ENCODE peak calls at places on chromosomes 3 and 15, in seven cellular contexts. One of them, this sample, is unnamed. For H3K4me1, the result is how much of the 10 kb centered on the place peaks cover.

GRCh38 chr3:129673012-129673411 is 66.5 kb upstream of the PLXND1 start:
- DNase-seq in GM23248: no peak
- DNase-seq in pancreas: no peak
- DNase-seq in PC-3: no peak
- DNase-seq in fibroblast of lung: no peak
- DNase-seq in IMR-90: no peak
- DNase-seq in ovary: no peak
- DNase-seq in this sample: no peak

GRCh38 chr15:68113751-68114150 is 59.6 kb downstream of the PIAS1 start:
- DNase-seq in GM23248: peak
- DNase-seq in pancreas: no peak
- DNase-seq in PC-3: no peak
- DNase-seq in fibroblast of lung: no peak
- DNase-seq in IMR-90: no peak
- DNase-seq in ovary: no peak
- DNase-seq in this sample: no peak

GRCh38 chr3:192409838-192410683 is 317.3 kb downstream of the FGF12 start:
- DNase-seq in GM23248: peak
- DNase-seq in pancreas: no peak
- DNase-seq in PC-3: no peak
- DNase-seq in fibroblast of lung: peak
- DNase-seq in IMR-90: no peak
- DNase-seq in ovary: no peak
- DNase-seq in this sample: peak

GRCh38 chr15:62323353-62323752 is 158.3 kb upstream of the C2CD4B start:
- DNase-seq in GM23248: no peak
- DNase-seq in pancreas: no peak
- DNase-seq in PC-3: no peak
- DNase-seq in fibroblast of lung: no peak
- DNase-seq in IMR-90: no peak
- DNase-seq in ovary: no peak
- DNase-seq in this sample: no peak

GRCh38 chr3:96209703-96210102 is 604.7 kb upstream of the EPHA6 start:
- DNase-seq in GM23248: no peak
- DNase-seq in pancreas: no peak
- DNase-seq in PC-3: peak
- DNase-seq in fibroblast of lung: no peak
- DNase-seq in IMR-90: no peak
- DNase-seq in ovary: no peak
- DNase-seq in this sample: no peak

GRCh38 chr3:52051444-52051843 is 4.9 kb downstream of the DUSP7 start:
- DNase-seq in GM23248: no peak
- DNase-seq in pancreas: no peak
- DNase-seq in PC-3: no peak
- DNase-seq in fibroblast of lung: no peak
- DNase-seq in IMR-90: no peak
- DNase-seq in ovary: no peak
- DNase-seq in this sample: no peak

GRCh38 chr3:113498221-113499005 is 16.5 kb downstream of the SPICE1 start:
- DNase-seq in GM23248: peak
- DNase-seq in pancreas: no peak
- DNase-seq in PC-3: peak
- DNase-seq in fibroblast of lung: peak
- DNase-seq in IMR-90: peak
- DNase-seq in ovary: no peak
- DNase-seq in this sample: no peak

GRCh38 chr3:75294124-75294523 is 370.0 kb upstream of the FRG2C start:
- DNase-seq in GM23248: peak
- DNase-seq in pancreas: peak
- DNase-seq in PC-3: peak
- DNase-seq in fibroblast of lung: peak
- DNase-seq in IMR-90: peak
- DNase-seq in ovary: peak
- DNase-seq in this sample: no peak

GRCh38 chr15:40269604-40270003 is 13.3 kb downstream of the ANKRD63 start:
- DNase-seq in GM23248: no peak
- DNase-seq in pancreas: no peak
- DNase-seq in PC-3: no peak
- DNase-seq in fibroblast of lung: no peak
- DNase-seq in IMR-90: no peak
- DNase-seq in ovary: no peak
- DNase-seq in this sample: no peak

GRCh38 chr3:82132210-82133069 is 371.0 kb upstream of the GBE1 start:
- DNase-seq in GM23248: no peak
- DNase-seq in pancreas: no peak
- DNase-seq in PC-3: no peak
- DNase-seq in fibroblast of lung: no peak
- DNase-seq in IMR-90: no peak
- DNase-seq in ovary: no peak
- DNase-seq in this sample: no peak

GRCh38 chr15:52787549-52788098 is 2.5 kb downstream of the ONECUT1 start:
- DNase-seq in GM23248: no peak
- DNase-seq in pancreas: peak
- DNase-seq in PC-3: no peak
- DNase-seq in fibroblast of lung: no peak
- DNase-seq in IMR-90: no peak
- DNase-seq in ovary: no peak
- DNase-seq in this sample: no peak

GRCh38 chr15:41798607-41799487 is 24.6 kb downstream of the MAPKBP1 start:
- DNase-seq in GM23248: peak
- DNase-seq in pancreas: no peak
- DNase-seq in PC-3: peak
- DNase-seq in fibroblast of lung: no peak
- DNase-seq in IMR-90: no peak
- DNase-seq in ovary: no peak
- DNase-seq in this sample: no peak

GRCh38 chr3:123064914-123065313 is 1.9 kb upstream of the PDIA5 start:
- DNase-seq in GM23248: no peak
- DNase-seq in pancreas: no peak
- DNase-seq in PC-3: no peak
- DNase-seq in fibroblast of lung: no peak
- DNase-seq in IMR-90: no peak
- DNase-seq in ovary: no peak
- DNase-seq in this sample: no peak

GRCh38 chr3:123687286-123687685 is 102.4 kb upstream of the HACD2 start:
- DNase-seq in GM23248: peak
- DNase-seq in pancreas: no peak
- DNase-seq in PC-3: peak
- DNase-seq in fibroblast of lung: no peak
- DNase-seq in IMR-90: peak
- DNase-seq in ovary: peak
- DNase-seq in this sample: no peak

GRCh38 chr15:68224546-68225250 is 4.8 kb downstream of the CLN6 start:
- DNase-seq in GM23248: no peak
- DNase-seq in pancreas: no peak
- DNase-seq in PC-3: no peak
- DNase-seq in fibroblast of lung: no peak
- DNase-seq in IMR-90: no peak
- DNase-seq in ovary: no peak
- DNase-seq in this sample: no peak

GRCh38 chr3:98902341-98902740 is 846 bp upstream of the DCBLD2 start:
- DNase-seq in GM23248: no peak
- DNase-seq in pancreas: no peak
- DNase-seq in PC-3: no peak
- DNase-seq in fibroblast of lung: no peak
- DNase-seq in IMR-90: no peak
- DNase-seq in ovary: no peak
- DNase-seq in this sample: no peak

GRCh38 chr15:62118446-62118964 is 46.6 kb downstream of the C2CD4B start:
- DNase-seq in GM23248: peak
- DNase-seq in pancreas: no peak
- DNase-seq in PC-3: no peak
- DNase-seq in fibroblast of lung: no peak
- DNase-seq in IMR-90: peak
- DNase-seq in ovary: no peak
- DNase-seq in this sample: no peak

GRCh38 chr15:76107169-76107568 is 47.4 kb downstream of the TMEM266 start:
- DNase-seq in GM23248: peak
- DNase-seq in pancreas: no peak
- DNase-seq in PC-3: peak
- DNase-seq in fibroblast of lung: no peak
- DNase-seq in IMR-90: no peak
- DNase-seq in ovary: no peak
- DNase-seq in this sample: no peak

GRCh38 chr3:139710212-139710611 is 32.4 kb upstream of the NMNAT3 start:
- DNase-seq in GM23248: no peak
- DNase-seq in pancreas: no peak
- DNase-seq in PC-3: no peak
- DNase-seq in fibroblast of lung: no peak
- DNase-seq in IMR-90: no peak
- DNase-seq in ovary: no peak
- DNase-seq in this sample: no peak

GRCh38 chr3:53484979-53485378 is 9.4 kb upstream of the CACNA1D start:
- DNase-seq in GM23248: no peak
- DNase-seq in pancreas: no peak
- DNase-seq in PC-3: no peak
- DNase-seq in fibroblast of lung: no peak
- DNase-seq in IMR-90: no peak
- DNase-seq in ovary: no peak
- DNase-seq in this sample: no peak

GRCh38 chr3:47522082-47522987 is 8.8 kb upstream of the ELP6 start:
- DNase-seq in GM23248: peak
- DNase-seq in pancreas: peak
- DNase-seq in PC-3: peak
- DNase-seq in fibroblast of lung: peak
- DNase-seq in IMR-90: peak
- DNase-seq in ovary: peak
- DNase-seq in this sample: peak

GRCh38 chr15:53830707-53831386 is 71.4 kb upstream of the WDR72 start:
- DNase-seq in GM23248: no peak
- DNase-seq in pancreas: no peak
- DNase-seq in PC-3: no peak
- DNase-seq in fibroblast of lung: no peak
- DNase-seq in IMR-90: no peak
- DNase-seq in ovary: no peak
- DNase-seq in this sample: no peak

GRCh38 chr15:41568350-41569017 is 9.5 kb downstream of the TYRO3 start:
- DNase-seq in GM23248: no peak
- DNase-seq in pancreas: no peak
- DNase-seq in PC-3: no peak
- DNase-seq in fibroblast of lung: peak
- DNase-seq in IMR-90: peak
- DNase-seq in ovary: peak
- DNase-seq in this sample: no peak

GRCh38 chr3:14283821-14284438 is 105.3 kb downstream of the LSM3 start:
- DNase-seq in GM23248: no peak
- DNase-seq in pancreas: no peak
- DNase-seq in PC-3: no peak
- DNase-seq in fibroblast of lung: peak
- DNase-seq in IMR-90: no peak
- DNase-seq in ovary: no peak
- DNase-seq in this sample: no peak

GRCh38 chr3:64600246-64600645 is 87.6 kb downstream of the ADAMTS9 start:
- DNase-seq in GM23248: peak
- DNase-seq in pancreas: no peak
- DNase-seq in PC-3: no peak
- DNase-seq in fibroblast of lung: no peak
- DNase-seq in IMR-90: no peak
- DNase-seq in ovary: no peak
- DNase-seq in this sample: no peak

GRCh38 chr3:42655331-42655888 is 1.9 kb downstream of the ZBTB47 start:
- DNase-seq in GM23248: peak
- DNase-seq in pancreas: peak
- DNase-seq in PC-3: no peak
- DNase-seq in fibroblast of lung: peak
- DNase-seq in IMR-90: no peak
- DNase-seq in ovary: peak
- DNase-seq in this sample: no peak

GRCh38 chr3:42654331-42655201 is 1.1 kb downstream of the ZBTB47 start:
- DNase-seq in GM23248: peak
- DNase-seq in pancreas: peak
- DNase-seq in PC-3: peak
- DNase-seq in fibroblast of lung: peak
- DNase-seq in IMR-90: peak
- DNase-seq in ovary: peak
- DNase-seq in this sample: peak

GRCh38 chr3:42656680-42657610 is 3.4 kb downstream of the ZBTB47 start:
- DNase-seq in GM23248: no peak
- DNase-seq in pancreas: no peak
- DNase-seq in PC-3: no peak
- DNase-seq in fibroblast of lung: no peak
- DNase-seq in IMR-90: no peak
- DNase-seq in ovary: peak
- DNase-seq in this sample: no peak

GRCh38 chr3:42657675-42658074 is 4.2 kb downstream of the ZBTB47 start:
- DNase-seq in GM23248: no peak
- DNase-seq in pancreas: no peak
- DNase-seq in PC-3: no peak
- DNase-seq in fibroblast of lung: no peak
- DNase-seq in IMR-90: no peak
- DNase-seq in ovary: no peak
- DNase-seq in this sample: no peak

GRCh38 chr3:42655980-42656679 is 2.6 kb downstream of the ZBTB47 start:
- DNase-seq in GM23248: peak
- DNase-seq in pancreas: no peak
- DNase-seq in PC-3: peak
- DNase-seq in fibroblast of lung: peak
- DNase-seq in IMR-90: peak
- DNase-seq in ovary: peak
- DNase-seq in this sample: no peak
- H3K4me1 ChIP-seq in GM23248: under half
- H3K4me1 ChIP-seq in pancreas: under half
- H3K4me1 ChIP-seq in PC-3: under half
- H3K4me1 ChIP-seq in fibroblast of lung: under half
- H3K4me1 ChIP-seq in IMR-90: under half
- H3K4me1 ChIP-seq in ovary: under half
- H3K4me1 ChIP-seq in this sample: half or more

GRCh38 chr3:187737401-187738088 is 7.7 kb downstream of the BCL6 start:
- DNase-seq in GM23248: peak
- DNase-seq in pancreas: peak
- DNase-seq in PC-3: peak
- DNase-seq in fibroblast of lung: peak
- DNase-seq in IMR-90: peak
- DNase-seq in ovary: peak
- DNase-seq in this sample: peak
- H3K4me1 ChIP-seq in GM23248: under half
- H3K4me1 ChIP-seq in pancreas: under half
- H3K4me1 ChIP-seq in PC-3: under half
- H3K4me1 ChIP-seq in fibroblast of lung: under half
- H3K4me1 ChIP-seq in IMR-90: under half
- H3K4me1 ChIP-seq in ovary: under half
- H3K4me1 ChIP-seq in this sample: half or more

DNA sequence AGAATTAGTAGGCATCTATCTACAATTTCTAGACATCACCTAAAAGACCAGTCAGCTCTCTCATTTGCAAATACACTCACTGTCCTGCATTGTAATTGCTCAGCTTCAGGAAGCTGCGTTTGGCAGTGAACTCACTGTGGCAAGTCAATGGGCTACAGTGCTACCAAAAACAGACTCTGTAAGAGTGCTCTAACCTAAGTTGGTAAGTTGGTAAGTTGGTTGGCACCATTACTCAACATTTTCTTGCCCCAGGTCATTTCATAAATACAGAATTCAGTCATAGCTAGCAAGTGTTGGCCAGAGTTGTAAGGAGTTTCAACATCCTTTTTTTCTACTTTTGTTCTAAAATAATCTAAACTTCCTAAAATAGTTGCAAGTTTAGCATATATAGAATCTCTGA is 466.3 kb downstream of the NAALADL2 start:
- DNase-seq in GM23248: peak
- DNase-seq in pancreas: no peak
- DNase-seq in PC-3: no peak
- DNase-seq in fibroblast of lung: no peak
- DNase-seq in IMR-90: no peak
- DNase-seq in ovary: no peak
- DNase-seq in this sample: no peak
- H3K4me1 ChIP-seq in GM23248: under half
- H3K4me1 ChIP-seq in pancreas: under half
- H3K4me1 ChIP-seq in PC-3: under half
- H3K4me1 ChIP-seq in fibroblast of lung: under half
- H3K4me1 ChIP-seq in IMR-90: under half
- H3K4me1 ChIP-seq in ovary: under half
- H3K4me1 ChIP-seq in this sample: under half

GRCh38 chr3:16461463-16462245 is 51.8 kb downstream of the RFTN1 start:
- DNase-seq in GM23248: no peak
- DNase-seq in pancreas: no peak
- DNase-seq in PC-3: no peak
- DNase-seq in fibroblast of lung: no peak
- DNase-seq in IMR-90: no peak
- DNase-seq in ovary: no peak
- DNase-seq in this sample: no peak
- H3K4me1 ChIP-seq in GM23248: under half
- H3K4me1 ChIP-seq in pancreas: under half
- H3K4me1 ChIP-seq in PC-3: under half
- H3K4me1 ChIP-seq in fibroblast of lung: under half
- H3K4me1 ChIP-seq in IMR-90: under half
- H3K4me1 ChIP-seq in ovary: under half
- H3K4me1 ChIP-seq in this sample: half or more